ENCODE peak calls at places on chromosomes 6 and 20, in ten cellular contexts. K is GM10248; Y is tibial artery; Q is right atrium auricular region; S is activated CD8-positive, alpha-beta T cell treated with anti-CD3 and anti-CD28 coated beads for 36 hours; O is GM12865; E is mesothelial cell of epicardium; R is bronchial epithelial cell; P is IMR-90; G is RWPE2. A is an unnamed sample.

GRCh38 chr6:20751293-20751946 is 217.2 kb downstream of the CDKAL1 start:
- DNase-seq in K (no peak), Y (no peak), Q (no peak), S (no peak), O (no peak), E (no peak), R (no peak), P (peak), G (no peak), A (no peak)

GRCh38 chr6:138944412-138944811 is 43.6 kb downstream of the REPS1 start:
- DNase-seq in K (peak), Y (no peak), Q (no peak), S (peak), O (peak), E (no peak), R (peak), P (peak), G (no peak), A (no peak)

GRCh38 chr20:2164966-2165365 is 63.3 kb downstream of the STK35 start:
- DNase-seq in K (no peak), Y (no peak), Q (no peak), S (no peak), O (no peak), E (no peak), R (no peak), P (no peak), G (no peak), A (no peak)

GRCh38 chr6:44030812-44031454 is 96.3 kb downstream of the MRPL14 start:
- DNase-seq in K (no peak), Y (no peak), Q (no peak), S (no peak), O (no peak), E (no peak), R (no peak), P (no peak), G (no peak), A (no peak)

GRCh38 chr20:37573626-37574198 is 46.0 kb upstream of the BLCAP start:
- DNase-seq in K (no peak), Y (no peak), Q (no peak), S (no peak), O (no peak), E (no peak), R (no peak), P (no peak), G (peak), A (no peak)

GRCh38 chr6:150729188-150729748 is 129.6 kb downstream of the PLEKHG1 start:
- DNase-seq in K (no peak), Y (no peak), Q (no peak), S (no peak), O (no peak), E (no peak), R (no peak), P (no peak), G (no peak), A (no peak)

GRCh38 chr6:39188101-39188455 is 41.2 kb downstream of the KCNK5 start:
- DNase-seq in K (no peak), Y (no peak), Q (no peak), S (no peak), O (no peak), E (no peak), R (no peak), P (no peak), G (no peak), A (no peak)

GRCh38 chr6:42402184-42402583 is 49.5 kb downstream of the TRERF1 start:
- DNase-seq in K (peak), Y (no peak), Q (no peak), S (peak), O (peak), E (no peak), R (peak), P (peak), G (no peak), A (no peak)

GRCh38 chr6:134446228-134446848 is 128.4 kb upstream of the SGK1 start:
- DNase-seq in K (no peak), Y (no peak), Q (no peak), S (no peak), O (no peak), E (no peak), R (peak), P (peak), G (no peak), A (no peak)

GRCh38 chr6:55319961-55320690 is 7.1 kb upstream of the GFRAL start:
- DNase-seq in K (no peak), Y (no peak), Q (no peak), S (no peak), O (no peak), E (no peak), R (no peak), P (no peak), G (no peak), A (no peak)

GRCh38 chr6:169427856-169428255 is 174.2 kb upstream of the THBS2 start:
- DNase-seq in K (no peak), Y (no peak), Q (peak), S (no peak), O (no peak), E (no peak), R (peak), P (peak), G (no peak), A (no peak)

GRCh38 chr20:60116128-60116909 is 158.1 kb downstream of the CDH26 start:
- DNase-seq in K (no peak), Y (no peak), Q (no peak), S (no peak), O (no peak), E (no peak), R (no peak), P (no peak), G (peak), A (no peak)

GRCh38 chr6:108716801-108717791 is 131.1 kb upstream of the ARMC2 start:
- DNase-seq in K (no peak), Y (no peak), Q (no peak), S (no peak), O (no peak), E (no peak), R (no peak), P (no peak), G (no peak), A (no peak)

GRCh38 chr6:69791065-69791471 is 5.7 kb downstream of the LMBRD1 start:
- DNase-seq in K (no peak), Y (no peak), Q (no peak), S (no peak), O (peak), E (no peak), R (peak), P (peak), G (no peak), A (no peak)

GRCh38 chr6:157019733-157020132 is 242.6 kb downstream of the ARID1B start:
- DNase-seq in K (no peak), Y (no peak), Q (no peak), S (no peak), O (peak), E (no peak), R (no peak), P (peak), G (no peak), A (no peak)

GRCh38 chr20:63167918-63168520 is 47.9 kb downstream of the YTHDF1 start:
- DNase-seq in K (no peak), Y (no peak), Q (no peak), S (no peak), O (no peak), E (no peak), R (no peak), P (no peak), G (peak), A (no peak)

GRCh38 chr6:43947860-43948259 is 177.8 kb downstream of the VEGFA start:
- DNase-seq in K (no peak), Y (no peak), Q (no peak), S (no peak), O (no peak), E (no peak), R (no peak), P (no peak), G (peak), A (no peak)

GRCh38 chr6:7445076-7445475 is 55.5 kb downstream of the RIOK1 start:
- DNase-seq in K (no peak), Y (no peak), Q (no peak), S (no peak), O (no peak), E (no peak), R (no peak), P (no peak), G (no peak), A (no peak)

GRCh38 chr6:90347411-90347841 is 50.8 kb upstream of the BACH2 start:
- DNase-seq in K (no peak), Y (no peak), Q (no peak), S (peak), O (no peak), E (no peak), R (peak), P (no peak), G (no peak), A (no peak)

GRCh38 chr6:33075568-33076405 is at the start of gene HLA-DPB1:
- DNase-seq in K (peak), Y (no peak), Q (no peak), S (peak), O (peak), E (no peak), R (peak), P (peak), G (no peak), A (no peak)

GRCh38 chr6:86723131-86723530 is 214.2 kb upstream of the HTR1E start:
- DNase-seq in K (no peak), Y (no peak), Q (no peak), S (no peak), O (no peak), E (no peak), R (peak), P (no peak), G (no peak), A (no peak)

GRCh38 chr6:44237021-44237812 is 9.7 kb upstream of the HSP90AB1 start:
- DNase-seq in K (peak), Y (peak), Q (peak), S (peak), O (peak), E (peak), R (peak), P (peak), G (peak), A (peak)

GRCh38 chr6:39053016-39053595 is 4.5 kb downstream of the GLP1R start:
- DNase-seq in K (no peak), Y (no peak), Q (no peak), S (no peak), O (no peak), E (no peak), R (no peak), P (no peak), G (no peak), A (no peak)

GRCh38 chr6:31004285-31004684 is 6.0 kb upstream of the MUC22 start:
- DNase-seq in K (peak), Y (no peak), Q (no peak), S (no peak), O (peak), E (no peak), R (peak), P (no peak), G (no peak), A (no peak)

GRCh38 chr6:41780623-41781301 is at the start of gene PRICKLE4:
- DNase-seq in K (no peak), Y (peak), Q (peak), S (no peak), O (no peak), E (peak), R (peak), P (no peak), G (no peak), A (peak)

GRCh38 chr20:13863244-13863643 is 78.4 kb downstream of the NDUFAF5 start:
- DNase-seq in K (no peak), Y (no peak), Q (no peak), S (no peak), O (no peak), E (no peak), R (no peak), P (no peak), G (no peak), A (no peak)

GRCh38 chr6:131914967-131915751 is 36.0 kb downstream of the CCN2 start:
- DNase-seq in K (peak), Y (peak), Q (peak), S (peak), O (peak), E (peak), R (peak), P (peak), G (no peak), A (peak)

GRCh38 chr20:20364016-20364746 is 3.7 kb upstream of the INSM1 start:
- DNase-seq in K (no peak), Y (no peak), Q (no peak), S (peak), O (no peak), E (no peak), R (no peak), P (no peak), G (no peak), A (peak)

GRCh38 chr6:84804720-84805119 is 40.3 kb upstream of the TBX18 start:
- DNase-seq in K (no peak), Y (no peak), Q (no peak), S (no peak), O (no peak), E (no peak), R (peak), P (no peak), G (no peak), A (no peak)

GRCh38 chr6:4466260-4466659 is 309.9 kb upstream of the CDYL start:
- DNase-seq in K (no peak), Y (peak), Q (no peak), S (no peak), O (no peak), E (no peak), R (peak), P (peak), G (no peak), A (no peak)

GRCh38 chr6:4472222-4472621 is 304.0 kb upstream of the CDYL start:
- DNase-seq in K (no peak), Y (no peak), Q (no peak), S (no peak), O (no peak), E (no peak), R (no peak), P (no peak), G (no peak), A (no peak)

GRCh38 chr6:4470698-4471210 is 305.4 kb upstream of the CDYL start:
- DNase-seq in K (no peak), Y (no peak), Q (no peak), S (no peak), O (no peak), E (no peak), R (no peak), P (no peak), G (no peak), A (no peak)

GRCh38 chr6:4464638-4465037 is 311.6 kb upstream of the CDYL start:
- DNase-seq in K (no peak), Y (no peak), Q (no peak), S (no peak), O (no peak), E (no peak), R (no peak), P (no peak), G (no peak), A (no peak)

DNA sequence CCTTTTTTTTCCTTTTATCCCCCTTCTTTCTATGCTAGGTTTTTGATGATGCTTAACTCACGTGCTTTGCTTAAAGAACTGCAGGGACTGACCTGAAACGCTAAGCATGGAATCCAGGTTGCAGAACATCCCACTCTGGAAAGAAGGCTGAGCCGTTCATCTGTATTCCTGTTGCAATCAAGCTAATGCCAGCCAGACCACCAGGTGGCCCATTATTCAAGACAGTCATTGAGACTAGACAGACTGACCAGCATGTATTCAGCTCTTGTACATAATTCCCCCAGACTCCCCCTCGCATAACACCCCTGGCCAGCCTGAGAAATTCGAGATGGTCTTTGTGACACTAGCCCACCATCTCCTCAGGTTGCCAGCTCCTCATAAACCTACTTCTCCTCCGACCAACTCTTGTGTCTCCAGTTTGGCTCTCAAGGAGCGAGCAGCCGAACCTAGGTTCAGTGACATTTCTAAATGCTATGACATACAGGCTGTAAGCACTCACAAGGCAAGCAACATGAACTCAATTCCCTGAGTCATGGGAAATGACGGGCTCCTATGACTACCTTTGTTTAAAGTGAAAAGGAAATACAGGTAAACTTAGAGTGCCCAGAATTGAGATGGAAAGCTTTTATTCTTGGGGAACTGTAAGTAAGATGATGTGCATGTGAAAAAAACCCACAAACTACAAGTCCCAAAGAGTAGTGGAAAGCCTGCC is 309.3 kb upstream of the CDYL start:
- DNase-seq in K (no peak), Y (no peak), Q (no peak), S (no peak), O (no peak), E (no peak), R (peak), P (no peak), G (no peak), A (no peak)
- TF ChIP-seq CTCF in K (no peak), Y (no peak), Q (peak), S (no peak), O (no peak), E (no peak), R (no peak), P (no peak), G (no peak), A (no peak)

DNA sequence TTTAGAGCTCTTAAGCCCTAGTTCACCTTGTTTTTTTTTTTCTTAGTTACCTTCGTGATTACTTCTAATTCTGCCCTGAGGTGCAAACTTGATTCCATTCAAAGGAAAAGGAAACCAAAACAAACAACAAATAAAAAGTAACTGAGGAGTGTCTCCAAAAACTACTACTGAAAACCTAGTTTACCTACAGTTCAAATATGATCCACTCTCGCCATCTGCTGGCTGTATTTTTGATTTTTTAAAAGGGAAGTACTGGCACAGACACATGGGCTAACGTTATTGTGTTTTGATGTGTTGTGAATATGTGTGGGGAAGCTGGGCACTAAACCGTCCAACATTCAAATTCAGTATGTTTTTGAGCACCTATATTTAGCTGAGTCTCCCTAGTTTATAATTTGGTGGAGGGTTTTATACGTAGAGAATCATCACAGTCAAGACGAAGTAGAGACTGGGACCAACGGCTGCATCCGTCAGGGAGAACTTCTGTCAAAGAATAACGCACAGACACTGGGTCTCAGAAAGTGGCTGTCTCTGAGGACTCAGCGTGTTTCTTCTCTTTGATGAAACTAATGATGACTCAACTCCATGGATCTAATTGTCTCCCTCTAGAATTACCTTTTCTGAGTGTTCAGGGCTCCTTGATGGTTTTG is 373.5 kb upstream of the BTBD3 start:
- DNase-seq in K (peak), Y (no peak), Q (no peak), S (peak), O (peak), E (no peak), R (peak), P (peak), G (no peak), A (peak)
- TF ChIP-seq CTCF in K (peak), Y (peak), Q (peak), S (peak), O (peak), E (peak), R (peak), P (peak), G (peak), A (peak)

GRCh38 chr6:145929037-145929633 is 35.0 kb downstream of the SHPRH start:
- DNase-seq in K (peak), Y (no peak), Q (no peak), S (no peak), O (peak), E (no peak), R (peak), P (peak), G (no peak), A (no peak)
- TF ChIP-seq CTCF in K (peak), Y (peak), Q (peak), S (peak), O (peak), E (peak), R (peak), P (peak), G (peak), A (peak)

DNA sequence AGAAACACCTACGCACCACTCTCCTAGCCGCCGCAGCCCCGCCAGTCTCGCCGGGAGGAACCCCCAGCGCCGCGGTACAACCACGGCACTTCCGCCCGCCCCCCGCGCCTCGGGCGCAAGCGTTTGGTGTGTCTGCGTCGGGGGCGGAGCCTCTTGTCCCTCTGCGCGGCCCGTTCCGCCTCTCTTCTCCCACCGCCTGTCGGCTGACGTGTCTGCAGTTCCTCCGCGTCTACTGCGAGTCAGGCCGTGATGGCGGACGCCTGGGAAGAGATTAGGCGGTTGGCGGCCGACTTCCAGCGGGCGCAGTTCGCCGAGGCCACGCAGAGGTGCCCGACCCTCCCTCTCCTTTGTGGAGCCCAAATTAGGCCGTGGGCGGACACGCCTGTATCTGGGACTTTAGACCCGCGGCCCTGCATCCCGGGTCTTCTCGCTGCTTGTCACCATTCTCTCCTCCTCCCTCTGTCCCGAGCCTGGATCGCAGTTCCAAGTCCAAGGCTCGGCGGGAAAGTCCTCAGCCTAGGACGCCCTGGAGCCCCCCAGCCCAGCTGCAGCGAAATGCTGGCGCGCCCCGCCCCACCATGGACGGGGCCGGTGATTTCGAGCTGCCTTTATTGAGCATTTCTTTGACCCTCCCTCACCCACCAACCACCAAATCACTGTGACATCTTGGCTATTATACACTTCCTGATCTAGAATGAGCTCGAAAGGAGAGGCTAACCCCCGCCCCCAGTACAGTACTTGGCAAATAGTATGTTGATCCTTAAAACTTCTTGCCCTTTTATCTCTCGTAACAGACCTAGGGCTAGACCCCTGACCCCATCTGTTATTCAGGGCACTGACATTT is at the start of gene UFL1:
- DNase-seq in K (peak), Y (peak), Q (peak), S (peak), O (peak), E (peak), R (peak), P (peak), G (peak), A (peak)
- TF ChIP-seq CTCF in K (no peak), Y (no peak), Q (peak), S (no peak), O (no peak), E (no peak), R (no peak), P (no peak), G (no peak), A (no peak)

GRCh38 chr6:87791485-87791884 is 89.5 kb upstream of the AKIRIN2 start:
- DNase-seq in K (no peak), Y (no peak), Q (no peak), S (no peak), O (no peak), E (no peak), R (no peak), P (no peak), G (no peak), A (no peak)
- TF ChIP-seq CTCF in K (no peak), Y (no peak), Q (no peak), S (no peak), O (no peak), E (no peak), R (no peak), P (no peak), G (no peak), A (no peak)

GRCh38 chr6:124054034-124054433 is 250.4 kb downstream of the NKAIN2 start:
- DNase-seq in K (no peak), Y (no peak), Q (no peak), S (no peak), O (no peak), E (no peak), R (no peak), P (no peak), G (no peak), A (no peak)
- TF ChIP-seq CTCF in K (no peak), Y (no peak), Q (no peak), S (no peak), O (no peak), E (no peak), R (no peak), P (no peak), G (no peak), A (no peak)

GRCh38 chr6:10613077-10613476 is 81.3 kb downstream of the C6orf52 start:
- DNase-seq in K (no peak), Y (no peak), Q (no peak), S (no peak), O (no peak), E (no peak), R (no peak), P (peak), G (no peak), A (no peak)
- TF ChIP-seq CTCF in K (no peak), Y (no peak), Q (no peak), S (no peak), O (no peak), E (no peak), R (no peak), P (no peak), G (no peak), A (no peak)

A was measured in endothelial cell.